ENCODE peak calls at places on chromosomes 4 and X, in six cellular contexts. M, L, F, K, Q and P are unnamed samples.

GRCh38 chr4:187565416-187565815 is 430.2 kb upstream of the ZFP42 start:
- DNase-seq in M (no peak), L (no peak), F (no peak), K (no peak), Q (no peak), P (no peak)

GRCh38 chrX:21683910-21684309 is 25.8 kb upstream of the KLHL34 start:
- DNase-seq in M (no peak), L (no peak), F (no peak), K (no peak), Q (no peak), P (no peak)

GRCh38 chr4:159455675-159456235 is 352.9 kb downstream of the RAPGEF2 start:
- DNase-seq in M (no peak), L (no peak), F (peak), K (peak), Q (no peak), P (no peak)

GRCh38 chrX:71992711-71993110 is 82.1 kb downstream of the NHSL2 start:
- DNase-seq in M (no peak), L (peak), F (no peak), K (no peak), Q (peak), P (peak)

GRCh38 chr4:140351778-140352177 is 21.7 kb upstream of the SCOC start:
- DNase-seq in M (no peak), L (no peak), F (peak), K (no peak), Q (no peak), P (no peak)

GRCh38 chr4:37685211-37685725 is 908 bp downstream of the RELL1 start:
- DNase-seq in M (no peak), L (peak), F (peak), K (peak), Q (peak), P (peak)

GRCh38 chr4:55912249-55912648 is 36.5 kb upstream of the CEP135 start:
- DNase-seq in M (peak), L (no peak), F (no peak), K (no peak), Q (no peak), P (no peak)

GRCh38 chr4:80219301-80220025 is 22.2 kb downstream of the PRDM8 start:
- DNase-seq in M (no peak), L (no peak), F (no peak), K (peak), Q (no peak), P (no peak)

GRCh38 chr4:42360158-42360557 is 37.1 kb upstream of the SHISA3 start:
- DNase-seq in M (no peak), L (no peak), F (no peak), K (no peak), Q (no peak), P (no peak)